ENCODE peak calls at places on chromosomes 1 and 21, in seven cellular contexts. Z, M, J, T, Q, V and I are unnamed samples. For H3K36me3, the result is how much of the 10 kb centered on the place peaks cover.

GRCh38 chr1:63073530-63074306 is 248.6 kb upstream of the FOXD3 start:
- DNase-seq in Z (peak), M (peak), J (peak), T (no peak), Q (peak), V (no peak), I (no peak)

GRCh38 chr1:58395355-58395754 is 151.2 kb downstream of the OMA1 start:
- DNase-seq in Z (peak), M (no peak), J (no peak), T (no peak), Q (no peak), V (no peak), I (no peak)

GRCh38 chr21:35340273-35340672 is 291.2 kb upstream of the RUNX1 start:
- DNase-seq in Z (no peak), M (no peak), J (no peak), T (no peak), Q (no peak), V (no peak), I (no peak)

GRCh38 chr21:26945916-26946315 is 21.0 kb downstream of the ADAMTS5 start:
- DNase-seq in Z (peak), M (peak), J (peak), T (no peak), Q (no peak), V (peak), I (peak)

GRCh38 chr1:12615916-12616708 is 1.9 kb downstream of the DHRS3 start:
- DNase-seq in Z (peak), M (peak), J (peak), T (no peak), Q (no peak), V (peak), I (peak)

GRCh38 chr1:6180578-6181311 is 624 bp upstream of the CHD5 start:
- DNase-seq in Z (peak), M (peak), J (no peak), T (no peak), Q (peak), V (no peak), I (no peak)

GRCh38 chr1:53482441-53483153 is 23.4 kb downstream of the DMRTB1 start:
- DNase-seq in Z (no peak), M (no peak), J (no peak), T (no peak), Q (no peak), V (no peak), I (no peak)

GRCh38 chr1:61004269-61005003 is 77.9 kb upstream of the NFIA start:
- DNase-seq in Z (no peak), M (no peak), J (no peak), T (no peak), Q (no peak), V (no peak), I (no peak)

GRCh38 chr1:217117973-217118465 is 394.8 kb upstream of the ESRRG start:
- DNase-seq in Z (no peak), M (no peak), J (no peak), T (no peak), Q (no peak), V (no peak), I (no peak)

GRCh38 chr1:163163861-163164582 is 38.7 kb downstream of the RGS5 start:
- DNase-seq in Z (peak), M (no peak), J (no peak), T (no peak), Q (no peak), V (no peak), I (no peak)

DNA sequence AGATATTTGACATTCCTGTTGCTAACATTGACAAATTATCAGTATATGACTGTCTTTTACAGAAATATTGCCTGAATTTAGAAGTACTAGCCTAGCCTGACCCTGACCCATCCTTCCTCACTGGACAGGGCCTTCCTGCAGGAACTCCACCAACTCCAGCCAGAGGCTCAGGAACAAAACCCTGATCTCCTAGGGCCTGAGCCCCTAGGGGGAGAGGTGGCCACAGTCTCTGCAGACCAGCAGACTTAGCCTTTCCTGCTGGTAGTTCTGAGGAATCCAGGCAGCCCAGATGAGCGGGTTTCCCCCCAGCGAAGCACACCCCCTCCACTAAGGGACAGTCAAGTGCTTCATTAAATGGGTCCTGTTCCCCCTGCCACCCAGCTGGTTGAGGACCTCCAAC is 44.3 kb upstream of the LRIF1 start:
- DNase-seq in Z (no peak), M (no peak), J (no peak), T (no peak), Q (no peak), V (no peak), I (no peak)
- H3K4me3 ChIP-seq in Z (no peak), M (no peak), J (no peak), T (no peak), Q (no peak), V (no peak), I (no peak)

DNA sequence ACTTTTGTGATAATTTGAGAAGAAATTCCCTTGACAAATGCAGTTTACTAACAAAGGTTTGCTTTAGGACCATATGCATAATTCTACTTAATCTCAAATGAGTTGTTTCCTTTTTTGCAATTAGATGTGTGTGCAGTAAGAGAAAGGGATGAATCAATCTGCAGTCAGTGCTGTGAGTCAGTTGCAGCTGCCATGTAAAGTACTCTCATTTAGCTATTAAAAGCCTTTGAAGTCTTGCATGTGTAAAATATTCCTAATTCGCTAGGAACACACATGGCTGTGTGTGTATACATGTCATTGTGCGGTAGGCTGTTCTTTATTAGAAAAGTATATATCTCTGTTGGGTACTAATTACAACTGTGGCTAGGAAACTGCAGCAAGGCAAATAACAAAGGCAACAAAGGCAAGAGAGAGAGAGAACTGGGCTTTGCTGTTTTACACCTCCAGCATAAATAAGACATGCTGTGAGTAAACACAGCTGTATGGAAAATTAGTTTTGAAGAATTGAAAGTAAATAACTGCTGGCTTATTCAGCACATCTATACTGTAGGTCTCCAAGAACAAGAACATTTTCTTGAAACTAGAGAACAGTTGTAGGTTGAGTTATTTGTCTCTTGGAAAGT is 41.7 kb downstream of the EPB41 start:
- DNase-seq in Z (peak), M (no peak), J (no peak), T (no peak), Q (no peak), V (no peak), I (no peak)
- H3K27ac ChIP-seq in Z (no peak), M (no peak), J (no peak), T (no peak), Q (no peak), V (no peak), I (no peak)

GRCh38 chr1:94917251-94917650 is 9.7 kb downstream of the CNN3 start:
- DNase-seq in Z (peak), M (no peak), J (no peak), T (no peak), Q (no peak), V (no peak), I (no peak)
- H3K36me3 ChIP-seq in Z (under half), M (under half), J (under half), T (under half), Q (under half), V (under half), I (under half)

DNA sequence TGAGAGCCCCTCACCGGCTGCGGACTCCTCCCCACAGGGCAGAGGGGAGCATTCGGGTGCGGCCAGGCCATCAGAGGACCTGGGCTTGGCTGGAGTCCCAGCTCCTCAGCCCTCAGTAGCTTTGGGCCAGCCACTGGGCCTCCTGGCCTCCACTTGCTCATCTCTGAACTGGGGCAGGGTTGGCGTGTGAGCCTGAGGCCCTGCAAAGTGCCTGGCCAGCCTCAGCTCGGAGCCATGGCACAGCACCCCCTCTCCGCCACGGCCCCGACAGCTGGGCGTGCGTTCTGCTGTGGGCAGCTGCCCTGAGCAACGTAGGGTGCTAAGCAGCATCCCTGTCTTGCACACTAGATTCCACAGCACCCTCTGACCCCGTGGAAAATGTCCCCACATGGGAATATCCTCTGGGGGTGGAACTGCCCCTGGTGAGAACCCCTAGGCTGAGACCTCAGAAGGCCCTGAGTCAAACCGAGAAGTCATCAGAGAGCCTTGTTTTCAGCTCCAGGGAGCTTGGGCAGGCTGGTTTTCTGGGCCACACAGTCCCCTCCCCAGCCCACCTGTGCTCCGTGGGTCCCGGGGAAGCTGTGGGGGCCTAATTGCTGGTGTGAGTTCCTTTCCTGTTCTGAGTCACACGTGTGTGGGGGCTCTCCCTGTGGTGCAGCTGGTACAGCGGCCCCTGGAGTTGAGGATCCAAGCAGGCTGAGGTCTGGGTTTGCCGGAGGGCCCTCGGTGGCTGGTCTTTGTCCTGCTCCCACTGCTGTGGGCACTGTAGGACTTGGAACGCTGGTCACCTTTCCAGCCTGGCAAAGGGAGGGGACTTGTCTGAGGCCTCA is 24.5 kb downstream of the TP73 start:
- DNase-seq in Z (no peak), M (no peak), J (peak), T (no peak), Q (no peak), V (no peak), I (no peak)
- H3K4me3 ChIP-seq in Z (no peak), M (no peak), J (no peak), T (no peak), Q (no peak), V (no peak), I (no peak)